ENCODE peak calls at places on chromosomes 11 and 22, in four cellular contexts. V is colonic mucosa, W is foreskin keratinocyte, D is gastrocnemius medialis. B is an unnamed sample. For H3K4me1, the result is how much of the 10 kb centered on the place peaks cover.

GRCh38 chr22:48832592-48832991 is 995.1 kb downstream of the BRD1 start:
- DNase-seq in V (no peak), W (no peak), D (no peak), B (no peak)

GRCh38 chr11:92632510-92632909 is 336.9 kb upstream of the MTNR1B start:
- DNase-seq in V (no peak), W (no peak), D (no peak), B (no peak)

GRCh38 chr11:69403556-69404215 is 77.8 kb upstream of the LINC01488 start:
- DNase-seq in V (no peak), W (no peak), D (no peak), B (no peak)

GRCh38 chr22:38866399-38867123 is 5.5 kb downstream of the CBX6 start:
- DNase-seq in V (no peak), W (no peak), D (no peak), B (no peak)

GRCh38 chr11:79313513-79313912 is 127.3 kb downstream of the TENM4 start:
- DNase-seq in V (no peak), W (no peak), D (no peak), B (no peak)

GRCh38 chr11:70477607-70478006 is 79.3 kb downstream of the CTTN start:
- DNase-seq in V (no peak), W (no peak), D (no peak), B (no peak)

GRCh38 chr22:26848244-26848920 is 191.0 kb downstream of the MIAT start:
- DNase-seq in V (no peak), W (peak), D (no peak), B (no peak)

GRCh38 chr11:112555491-112556364 is 295.1 kb upstream of the PLET1 start:
- DNase-seq in V (peak), W (no peak), D (peak), B (peak)

GRCh38 chr22:23240639-23241389 is 60.5 kb downstream of the BCR start:
- DNase-seq in V (no peak), W (peak), D (no peak), B (no peak)

GRCh38 chr11:8933931-8934330 is 1.2 kb upstream of the C11orf16 start:
- DNase-seq in V (no peak), W (no peak), D (no peak), B (no peak)

GRCh38 chr11:3139086-3139440 is 26.0 kb downstream of the OSBPL5 start:
- DNase-seq in V (no peak), W (no peak), D (no peak), B (no peak)

GRCh38 chr22:24595228-24595627 is 2.4 kb upstream of the LRRC75B start:
- DNase-seq in V (no peak), W (no peak), D (no peak), B (no peak)

GRCh38 chr11:94477644-94478043 is 16.0 kb downstream of the MRE11 start:
- DNase-seq in V (no peak), W (no peak), D (no peak), B (no peak)

GRCh38 chr11:34302046-34302921 is 55.5 kb downstream of the ABTB2 start:
- DNase-seq in V (no peak), W (no peak), D (no peak), B (no peak)

GRCh38 chr11:126362879-126363655 is 7.6 kb downstream of the ST3GAL4 start:
- DNase-seq in V (no peak), W (no peak), D (no peak), B (no peak)

GRCh38 chr11:88175004-88175706 is at the start of gene RAB38:
- DNase-seq in V (peak), W (peak), D (no peak), B (peak)

GRCh38 chr22:42820075-42820763 is 36.9 kb downstream of the ARFGAP3 start:
- DNase-seq in V (no peak), W (peak), D (no peak), B (no peak)

GRCh38 chr11:102226702-102227101 is 90.6 kb upstream of the BIRC3 start:
- DNase-seq in V (no peak), W (peak), D (no peak), B (no peak)

GRCh38 chr22:46092646-46093410 is 57.5 kb upstream of the PPARA start:
- DNase-seq in V (no peak), W (no peak), D (no peak), B (no peak)

GRCh38 chr22:42635531-42635930 is 4.9 kb downstream of the ATP5MGL start:
- DNase-seq in V (peak), W (peak), D (peak), B (peak)

GRCh38 chr11:35525501-35526175 is at the start of gene PAMR1:
- DNase-seq in V (peak), W (peak), D (peak), B (no peak)

GRCh38 chr22:17922925-17923898 is 101.1 kb downstream of the MICAL3 start:
- DNase-seq in V (no peak), W (no peak), D (no peak), B (no peak)

GRCh38 chr22:43385770-43386641 is 25.8 kb upstream of the MPPED1 start:
- DNase-seq in V (peak), W (peak), D (peak), B (peak)

GRCh38 chr11:10453261-10453660 is 1.8 kb upstream of the AMPD3 start:
- DNase-seq in V (no peak), W (peak), D (no peak), B (no peak)

GRCh38 chr22:48588881-48589450 is 1238.7 kb downstream of the BRD1 start:
- DNase-seq in V (no peak), W (no peak), D (no peak), B (no peak)

GRCh38 chr11:2468363-2469240 is 23.8 kb downstream of the KCNQ1 start:
- DNase-seq in V (peak), W (no peak), D (no peak), B (no peak)

GRCh38 chr11:19711911-19712280 is 741 bp upstream of the NAV2 start:
- DNase-seq in V (peak), W (peak), D (no peak), B (peak)

DNA sequence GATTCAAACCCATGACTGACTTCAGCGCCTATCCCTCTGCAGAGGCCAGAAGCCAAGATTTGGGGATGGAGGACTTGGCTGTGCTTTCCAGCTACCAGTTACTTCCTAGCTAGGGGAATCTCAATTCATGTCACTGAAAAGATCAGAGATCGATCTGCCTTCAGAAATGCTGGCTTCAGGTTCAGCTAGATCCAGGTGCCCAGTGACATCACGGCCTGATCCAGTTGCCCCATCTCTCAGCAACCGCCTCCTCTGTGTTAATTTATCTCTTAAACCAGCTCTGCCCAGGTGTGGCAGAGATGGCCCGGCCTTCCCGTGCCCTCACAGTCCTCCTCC is 24.2 kb downstream of the CYTH4 start:
- DNase-seq in V (no peak), W (no peak), D (no peak), B (no peak)
- H3K27ac ChIP-seq in V (peak), W (peak), D (no peak), B (peak)

GRCh38 chr22:30240541-30241417 is 5.8 kb downstream of the LIF start:
- DNase-seq in V (no peak), W (no peak), D (no peak), B (no peak)
- H3K4me1 ChIP-seq in V (under half), W (under half), D (under half), B (under half)

GRCh38 chr11:60838132-60838531 is 3.8 kb upstream of the CCDC86 start:
- DNase-seq in V (no peak), W (no peak), D (no peak), B (no peak)
- TF ChIP-seq CTCF in V (no peak), W (no peak), D (no peak), B (no peak)

DNA sequence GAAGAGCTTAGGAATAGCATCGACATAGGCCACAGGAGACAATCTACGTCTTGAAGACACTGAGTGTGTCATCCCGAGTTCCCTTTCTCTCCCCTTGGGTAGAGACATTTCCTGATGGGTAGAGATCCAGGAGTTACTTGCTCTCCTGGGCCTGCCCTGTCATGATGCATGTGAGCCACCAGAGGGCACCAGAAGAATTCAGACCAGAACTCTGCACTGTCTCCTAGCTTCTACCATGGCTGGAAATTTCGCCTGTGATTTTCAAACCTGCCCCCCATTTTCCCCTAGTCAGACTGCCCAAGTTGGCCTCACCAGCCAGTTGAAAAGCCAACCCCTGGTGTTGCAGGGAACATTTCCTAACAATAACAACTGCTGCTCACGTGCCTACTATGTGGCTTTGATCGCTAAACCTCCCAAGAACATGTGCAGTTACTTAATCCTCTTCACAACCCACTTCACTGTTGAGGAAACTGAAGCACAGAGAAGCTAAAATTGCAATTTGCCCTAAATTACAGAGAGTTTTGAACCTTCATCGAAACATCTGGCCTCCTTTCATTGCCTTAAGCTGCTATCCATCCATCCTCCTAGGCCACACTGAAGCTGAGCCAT is 47.2 kb downstream of the C11orf58 start:
- DNase-seq in V (peak), W (peak), D (peak), B (peak)
- H3K27ac ChIP-seq in V (no peak), W (no peak), D (no peak), B (peak)

GRCh38 chr11:65060913-65061408 is 2.6 kb upstream of the NAALADL1 start:
- DNase-seq in V (no peak), W (no peak), D (no peak), B (no peak)
- H3K4me1 ChIP-seq in V (under half), W (under half), D (under half), B (under half)

DNA sequence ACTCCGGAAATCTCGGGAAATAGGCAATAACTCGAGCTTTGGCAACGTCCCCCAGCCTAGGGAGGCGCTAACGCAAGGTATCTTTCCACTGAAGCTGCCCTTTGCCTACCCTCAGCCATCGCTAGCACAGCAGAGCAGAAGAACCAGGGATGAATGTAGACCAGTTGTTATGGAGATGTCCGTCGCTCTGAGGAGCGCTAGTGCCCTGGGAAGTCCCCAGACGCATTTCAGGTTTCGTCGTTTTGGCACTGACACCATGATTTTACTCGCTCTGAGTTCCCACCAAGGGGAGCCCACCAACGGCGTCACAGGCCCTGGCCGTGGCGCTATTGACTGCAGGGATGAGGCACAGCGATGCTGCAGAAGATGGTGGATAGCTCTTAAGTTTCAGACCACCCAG is 22.7 kb upstream of the BDNF start:
- DNase-seq in V (no peak), W (no peak), D (no peak), B (no peak)
- TF ChIP-seq CTCF in V (no peak), W (no peak), D (no peak), B (no peak)

GRCh38 chr11:117502285-117502856 is 174.7 kb downstream of the CEP164 start:
- DNase-seq in V (no peak), W (no peak), D (no peak), B (no peak)
- H3K27ac ChIP-seq in V (no peak), W (no peak), D (no peak), B (no peak)

GRCh38 chr11:123856444-123856843 is 29.0 kb downstream of the TMEM225 start:
- DNase-seq in V (no peak), W (peak), D (no peak), B (no peak)

GRCh38 chr11:123853038-123853437 is 32.4 kb downstream of the TMEM225 start:
- DNase-seq in V (no peak), W (no peak), D (no peak), B (no peak)

DNA sequence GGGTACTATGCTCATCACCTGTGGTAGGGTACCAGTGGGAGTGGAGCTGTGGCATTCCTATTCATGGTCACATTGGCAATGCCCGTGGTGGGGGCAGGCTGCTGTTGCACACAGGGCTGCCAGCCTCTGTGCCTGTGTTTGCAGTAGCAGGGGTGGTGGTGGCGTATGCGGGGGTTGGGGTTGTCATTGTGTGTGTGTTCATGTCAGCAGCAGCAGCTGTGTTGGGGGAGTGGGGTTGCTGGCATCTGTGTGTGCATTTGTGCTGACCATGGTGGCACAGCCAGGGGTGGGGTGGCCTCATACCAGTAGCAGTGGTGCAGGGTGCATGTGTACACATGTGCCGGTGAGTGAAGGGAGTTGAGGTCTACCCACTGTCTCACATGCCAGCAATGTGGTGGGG is 34.4 kb downstream of the TMEM225 start:
- DNase-seq in V (no peak), W (no peak), D (no peak), B (no peak)
- H3K4me1 ChIP-seq in V (under half), W (under half), D (under half), B (under half)

DNA sequence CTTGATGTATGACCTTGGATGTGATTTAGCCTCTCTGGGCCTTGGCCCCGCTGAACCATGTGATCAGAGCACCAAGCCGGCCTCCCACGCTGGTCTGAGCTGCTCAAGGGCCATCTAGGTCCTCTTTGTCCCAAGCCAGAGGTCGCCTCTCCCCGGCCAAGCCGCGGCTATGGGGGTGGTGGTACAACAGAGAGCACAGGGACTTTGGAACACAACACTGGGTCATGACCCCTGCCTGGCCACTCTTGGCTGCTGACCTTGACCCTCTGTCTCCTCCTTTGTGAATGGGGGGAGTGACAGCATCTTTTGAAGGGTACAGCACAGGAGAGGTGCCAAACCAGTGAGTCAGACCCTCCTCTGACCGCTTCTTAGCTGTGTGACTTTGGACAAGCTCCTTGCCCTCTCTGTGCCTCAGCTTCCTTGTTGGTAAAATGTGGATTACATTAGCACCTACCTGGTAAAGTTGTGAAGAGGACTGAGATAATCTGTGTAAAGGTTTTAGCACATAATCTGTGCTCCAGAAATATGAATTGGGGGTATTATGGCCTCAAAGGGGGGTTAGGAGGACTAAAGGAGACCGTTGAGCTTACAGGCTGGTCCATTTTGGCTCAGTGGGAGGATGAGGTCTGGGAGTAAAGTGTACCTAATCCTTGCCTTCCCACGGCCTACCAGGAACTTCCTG is 4.7 kb downstream of the SCYL1 start:
- DNase-seq in V (no peak), W (no peak), D (no peak), B (no peak)
- TF ChIP-seq CTCF in V (no peak), W (no peak), D (no peak), B (no peak)